ENCODE peak calls at places on chromosomes 3 and 15, in nine cellular contexts. X is stomach; B is cardiac muscle cell; C is skeletal muscle cell; N is RWPE2; M is GM23248; Q is GM12865; F is naive thymus-derived CD4-positive, alpha-beta T cell; Y is fibroblast of lung. V is an unnamed sample.

GRCh38 chr15:41951571-41951970 is 20.8 kb downstream of the EHD4 start:
- DNase-seq in X (no peak), B (no peak), C (no peak), N (no peak), M (no peak), Q (no peak), F (no peak), Y (no peak), V (no peak)

GRCh38 chr15:48049736-48050135 is 71.1 kb upstream of the SLC24A5 start:
- DNase-seq in X (no peak), B (no peak), C (no peak), N (no peak), M (no peak), Q (no peak), F (no peak), Y (peak), V (no peak)

GRCh38 chr15:41979493-41980266 is 7.3 kb upstream of the EHD4 start:
- DNase-seq in X (peak), B (no peak), C (no peak), N (no peak), M (no peak), Q (no peak), F (no peak), Y (no peak), V (no peak)

GRCh38 chr15:34652726-34653033 is 69.2 kb upstream of the GOLGA8B start:
- DNase-seq in X (no peak), B (no peak), C (no peak), N (no peak), M (no peak), Q (no peak), F (no peak), Y (no peak), V (no peak)

GRCh38 chr15:70486451-70487379 is 276.6 kb downstream of the UACA start:
- DNase-seq in X (no peak), B (peak), C (peak), N (no peak), M (peak), Q (peak), F (peak), Y (peak), V (no peak)

GRCh38 chr15:68367992-68368391 is 64.0 kb downstream of the ITGA11 start:
- DNase-seq in X (no peak), B (no peak), C (no peak), N (peak), M (no peak), Q (no peak), F (no peak), Y (no peak), V (no peak)

GRCh38 chr3:242986-243706 is 46.6 kb downstream of the CHL1 start:
- DNase-seq in X (no peak), B (no peak), C (peak), N (no peak), M (peak), Q (no peak), F (no peak), Y (peak), V (no peak)

GRCh38 chr3:17013050-17013449 is 128.3 kb downstream of the PLCL2 start:
- DNase-seq in X (no peak), B (no peak), C (no peak), N (no peak), M (peak), Q (peak), F (no peak), Y (peak), V (no peak)

DNA sequence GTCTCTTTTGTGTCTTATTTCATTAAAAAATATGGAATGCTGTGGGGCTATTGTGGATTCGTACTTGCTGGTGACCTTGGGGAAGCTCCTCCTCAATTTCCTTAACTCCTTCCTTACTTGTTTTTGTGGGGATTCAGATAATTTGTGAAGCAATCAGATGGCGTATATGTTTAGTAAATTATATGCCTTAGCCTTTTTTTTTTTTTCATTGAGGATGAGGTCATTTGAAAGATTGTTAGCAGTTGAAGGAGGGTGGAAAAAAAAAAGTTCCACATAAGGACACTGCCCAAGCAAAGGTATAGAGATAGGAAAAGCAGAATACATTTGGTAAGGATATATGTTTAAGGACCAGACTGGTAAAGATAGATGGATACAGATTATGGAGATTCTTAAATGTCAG is 3.3 kb downstream of the RNF13 start:
- DNase-seq in X (no peak), B (no peak), C (no peak), N (no peak), M (no peak), Q (no peak), F (no peak), Y (no peak), V (no peak)
- H3K4me3 ChIP-seq in X (no peak), B (no peak), C (no peak), N (no peak), M (peak), Q (no peak), F (no peak), Y (no peak), V (no peak)

GRCh38 chr3:28151207-28151550 is 90.2 kb upstream of the CMC1 start:
- DNase-seq in X (no peak), B (no peak), C (no peak), N (no peak), M (no peak), Q (no peak), F (no peak), Y (no peak), V (no peak)
- H3K4me3 ChIP-seq in X (no peak), B (no peak), C (no peak), N (no peak), M (no peak), Q (no peak), F (no peak), Y (no peak), V (no peak)

GRCh38 chr3:11536132-11536935 is 107.4 kb downstream of the VGLL4 start:
- DNase-seq in X (peak), B (no peak), C (no peak), N (no peak), M (no peak), Q (no peak), F (no peak), Y (no peak), V (no peak)
- H3K4me3 ChIP-seq in X (peak), B (no peak), C (no peak), N (no peak), M (no peak), Q (no peak), F (no peak), Y (no peak), V (no peak)

GRCh38 chr15:94098877-94099606 is 132.3 kb upstream of the MCTP2 start:
- DNase-seq in X (no peak), B (no peak), C (no peak), N (no peak), M (peak), Q (no peak), F (no peak), Y (peak), V (no peak)

GRCh38 chr15:94097567-94097966 is 133.8 kb upstream of the MCTP2 start:
- DNase-seq in X (no peak), B (no peak), C (peak), N (no peak), M (peak), Q (no peak), F (no peak), Y (peak), V (no peak)

DNA sequence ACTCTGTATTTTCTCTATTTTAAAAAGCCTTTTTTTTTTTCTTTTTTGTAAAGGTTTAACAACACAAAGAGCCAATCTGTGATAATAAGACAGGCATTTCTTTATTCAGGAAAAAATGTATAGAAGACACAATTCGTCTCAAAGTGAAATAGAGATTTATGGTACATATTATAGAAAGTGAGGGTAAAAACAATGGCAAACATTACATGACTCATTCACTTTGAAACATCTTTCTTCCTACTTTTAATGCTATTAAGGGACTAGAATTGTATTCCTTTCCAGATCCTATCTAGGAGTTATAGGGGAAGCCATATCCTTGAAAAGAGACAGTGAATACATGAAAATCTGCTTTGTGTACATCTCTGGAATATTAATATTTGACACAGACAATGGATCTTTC is 137.1 kb upstream of the MCTP2 start:
- DNase-seq in X (no peak), B (no peak), C (no peak), N (no peak), M (no peak), Q (no peak), F (no peak), Y (no peak), V (no peak)
- H3K4me3 ChIP-seq in X (no peak), B (no peak), C (no peak), N (no peak), M (no peak), Q (no peak), F (no peak), Y (no peak), V (no peak)

DNA sequence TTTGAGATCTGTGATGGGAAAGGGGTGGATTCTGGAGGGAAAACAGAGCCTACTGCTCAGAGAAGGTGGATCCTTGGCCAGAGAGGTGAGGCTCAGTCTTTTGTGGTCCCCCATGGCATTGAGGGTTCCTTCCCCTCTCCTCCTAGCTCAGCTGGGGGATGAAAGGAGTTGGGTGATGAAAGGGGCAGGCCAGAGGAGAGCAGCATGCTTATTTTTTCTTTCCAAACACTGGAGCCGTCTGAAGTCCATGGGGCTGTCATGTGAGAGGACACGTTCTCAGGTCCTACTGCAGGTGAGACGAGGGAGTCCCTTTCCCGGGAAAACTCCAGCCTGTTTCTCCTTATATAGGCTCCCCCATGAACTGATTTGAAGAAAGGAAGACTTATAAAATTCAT is 71.4 kb downstream of the SCN5A start:
- DNase-seq in X (peak), B (no peak), C (no peak), N (no peak), M (no peak), Q (no peak), F (no peak), Y (no peak), V (no peak)
- H3K4me3 ChIP-seq in X (no peak), B (no peak), C (no peak), N (no peak), M (no peak), Q (no peak), F (no peak), Y (no peak), V (no peak)

GRCh38 chr3:66200786-66201185 is 20.0 kb upstream of the SLC25A26 start:
- DNase-seq in X (no peak), B (no peak), C (no peak), N (no peak), M (no peak), Q (no peak), F (no peak), Y (no peak), V (no peak)
- H3K4me3 ChIP-seq in X (no peak), B (no peak), C (no peak), N (no peak), M (no peak), Q (no peak), F (no peak), Y (no peak), V (no peak)

GRCh38 chr3:181694805-181695660 is 16.7 kb upstream of the SOX2 start:
- DNase-seq in X (peak), B (peak), C (no peak), N (no peak), M (peak), Q (no peak), F (no peak), Y (peak), V (peak)
- H3K4me3 ChIP-seq in X (peak), B (peak), C (peak), N (no peak), M (peak), Q (no peak), F (no peak), Y (no peak), V (peak)

DNA sequence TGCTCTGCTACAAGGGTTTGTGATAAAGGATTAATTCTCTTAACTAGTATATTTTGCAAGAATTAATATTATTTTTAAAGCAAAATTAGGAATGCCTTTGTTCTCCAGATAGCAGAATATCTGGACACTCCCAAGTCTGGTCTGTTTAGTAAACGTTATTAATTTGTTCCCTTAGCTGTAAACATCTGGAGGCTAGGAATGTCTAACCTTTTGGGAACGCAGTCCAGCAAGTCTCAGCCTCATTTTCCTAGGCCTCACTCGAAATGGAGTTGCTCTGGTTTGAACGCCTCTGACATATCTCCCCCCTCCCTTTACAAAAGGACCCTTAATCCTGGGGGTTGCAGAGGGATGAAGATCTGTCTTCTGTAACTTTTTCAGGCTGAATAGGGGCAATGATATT is 59.3 kb upstream of the WNT7A start:
- DNase-seq in X (no peak), B (no peak), C (no peak), N (no peak), M (no peak), Q (no peak), F (no peak), Y (no peak), V (no peak)
- H3K4me3 ChIP-seq in X (no peak), B (no peak), C (no peak), N (no peak), M (no peak), Q (no peak), F (no peak), Y (no peak), V (no peak)